ENCODE peak calls at places on chromosomes 13 and 19, in nine cellular contexts. One of them, this sample, is unnamed.

GRCh38 chr19:49590971-49591730 is at the start of gene PRR12:
- DNase-seq in IMR-90: peak; percentile 67
- DNase-seq in stomach: peak; percentile 59
- DNase-seq in BE2C: peak; percentile 72
- DNase-seq in body of pancreas: peak; percentile 68
- DNase-seq in tibial nerve: no peak
- DNase-seq in mammary epithelial cell: peak; percentile 64
- DNase-seq in spleen: peak; percentile 93
- DNase-seq in iPS DF 6.9: no peak
- DNase-seq in this sample: peak; percentile 53

GRCh38 chr13:112976526-112976925 is 7.5 kb downstream of the MCF2L start:
- DNase-seq in spleen: no peak
- DNase-seq in tibial nerve: no peak
- DNase-seq in IMR-90: no peak
- DNase-seq in mammary epithelial cell: no peak
- DNase-seq in iPS DF 6.9: no peak
- DNase-seq in BE2C: no peak
- DNase-seq in body of pancreas: no peak
- DNase-seq in stomach: no peak
- DNase-seq in this sample: no peak

GRCh38 chr13:20291675-20292074 is 59.6 kb upstream of the GJB6 start:
- DNase-seq in tibial nerve: no peak
- DNase-seq in iPS DF 6.9: no peak
- DNase-seq in BE2C: no peak
- DNase-seq in IMR-90: no peak
- DNase-seq in stomach: no peak
- DNase-seq in mammary epithelial cell: no peak
- DNase-seq in body of pancreas: no peak
- DNase-seq in spleen: no peak
- DNase-seq in this sample: no peak

GRCh38 chr13:99278843-99279242 is 20.7 kb upstream of the GPR18 start:
- DNase-seq in iPS DF 6.9: no peak
- DNase-seq in BE2C: no peak
- DNase-seq in IMR-90: no peak
- DNase-seq in spleen: no peak
- DNase-seq in tibial nerve: no peak
- DNase-seq in mammary epithelial cell: no peak
- DNase-seq in stomach: no peak
- DNase-seq in body of pancreas: no peak
- DNase-seq in this sample: no peak

GRCh38 chr13:60182907-60183306 is 19.2 kb upstream of the DIAPH3 start:
- DNase-seq in tibial nerve: no peak
- DNase-seq in spleen: no peak
- DNase-seq in iPS DF 6.9: no peak
- DNase-seq in BE2C: no peak
- DNase-seq in mammary epithelial cell: no peak
- DNase-seq in IMR-90: no peak
- DNase-seq in body of pancreas: no peak
- DNase-seq in stomach: no peak
- DNase-seq in this sample: no peak

GRCh38 chr13:50236898-50237318 is 221.7 kb downstream of the KCNRG start:
- DNase-seq in stomach: no peak
- DNase-seq in IMR-90: peak; percentile 5
- DNase-seq in mammary epithelial cell: no peak
- DNase-seq in spleen: no peak
- DNase-seq in iPS DF 6.9: no peak
- DNase-seq in body of pancreas: no peak
- DNase-seq in tibial nerve: no peak
- DNase-seq in BE2C: no peak
- DNase-seq in this sample: no peak

GRCh38 chr19:35030257-35031071 is at the start of gene SCN1B:
- DNase-seq in tibial nerve: no peak
- DNase-seq in BE2C: peak; percentile 75
- DNase-seq in stomach: peak; percentile 62
- DNase-seq in spleen: peak; percentile 83
- DNase-seq in IMR-90: peak; percentile 55
- DNase-seq in iPS DF 6.9: no peak
- DNase-seq in mammary epithelial cell: peak; percentile 63
- DNase-seq in body of pancreas: peak; percentile 69
- DNase-seq in this sample: peak; percentile 39

GRCh38 chr19:47186337-47187022 is 44.5 kb downstream of the BBC3 start:
- DNase-seq in body of pancreas: no peak
- DNase-seq in BE2C: no peak
- DNase-seq in stomach: no peak
- DNase-seq in tibial nerve: no peak
- DNase-seq in mammary epithelial cell: no peak
- DNase-seq in IMR-90: no peak
- DNase-seq in iPS DF 6.9: no peak
- DNase-seq in spleen: peak; percentile 80
- DNase-seq in this sample: no peak

GRCh38 chr19:48372904-48373303 is 8.7 kb downstream of the SYNGR4 start:
- DNase-seq in tibial nerve: no peak
- DNase-seq in iPS DF 6.9: no peak
- DNase-seq in body of pancreas: peak; percentile 62
- DNase-seq in mammary epithelial cell: peak; percentile 46
- DNase-seq in IMR-90: no peak
- DNase-seq in spleen: no peak
- DNase-seq in stomach: no peak
- DNase-seq in BE2C: peak; percentile 53
- DNase-seq in this sample: no peak

GRCh38 chr13:49044008-49044407 is 68.3 kb downstream of the FNDC3A start:
- DNase-seq in iPS DF 6.9: no peak
- DNase-seq in body of pancreas: no peak
- DNase-seq in IMR-90: no peak
- DNase-seq in spleen: no peak
- DNase-seq in stomach: no peak
- DNase-seq in mammary epithelial cell: no peak
- DNase-seq in tibial nerve: no peak
- DNase-seq in BE2C: no peak
- DNase-seq in this sample: no peak
- H3K4me1 ChIP-seq in iPS DF 6.9: no peaks in the 10 kb centered on the region
- H3K4me1 ChIP-seq in body of pancreas: no peaks in the 10 kb centered on the region
- H3K4me1 ChIP-seq in IMR-90: no peaks in the 10 kb centered on the region
- H3K4me1 ChIP-seq in spleen: no peaks in the 10 kb centered on the region
- H3K4me1 ChIP-seq in stomach: no peaks in the 10 kb centered on the region
- H3K4me1 ChIP-seq in mammary epithelial cell: no peaks in the 10 kb centered on the region
- H3K4me1 ChIP-seq in tibial nerve: no peaks in the 10 kb centered on the region
- H3K4me1 ChIP-seq in BE2C: no peaks in the 10 kb centered on the region
- H3K4me1 ChIP-seq in this sample: no peaks in the 10 kb centered on the region

GRCh38 chr19:16657384-16657783 is 2.6 kb downstream of the SMIM7 start:
- DNase-seq in BE2C: no peak
- DNase-seq in stomach: no peak
- DNase-seq in iPS DF 6.9: no peak
- DNase-seq in body of pancreas: no peak
- DNase-seq in mammary epithelial cell: no peak
- DNase-seq in tibial nerve: no peak
- DNase-seq in spleen: no peak
- DNase-seq in IMR-90: no peak
- DNase-seq in this sample: no peak

GRCh38 chr19:16650821-16651220 is 9.1 kb downstream of the SMIM7 start:
- DNase-seq in spleen: no peak
- DNase-seq in body of pancreas: no peak
- DNase-seq in stomach: no peak
- DNase-seq in iPS DF 6.9: no peak
- DNase-seq in IMR-90: no peak
- DNase-seq in tibial nerve: no peak
- DNase-seq in BE2C: no peak
- DNase-seq in mammary epithelial cell: no peak
- DNase-seq in this sample: no peak

GRCh38 chr19:16655727-16656126 is 4.2 kb downstream of the SMIM7 start:
- DNase-seq in BE2C: no peak
- DNase-seq in tibial nerve: no peak
- DNase-seq in body of pancreas: no peak
- DNase-seq in iPS DF 6.9: no peak
- DNase-seq in mammary epithelial cell: no peak
- DNase-seq in spleen: no peak
- DNase-seq in IMR-90: no peak
- DNase-seq in stomach: no peak
- DNase-seq in this sample: no peak

GRCh38 chr19:16654151-16654550 is 5.8 kb downstream of the SMIM7 start:
- DNase-seq in tibial nerve: no peak
- DNase-seq in IMR-90: no peak
- DNase-seq in mammary epithelial cell: no peak
- DNase-seq in BE2C: peak; percentile 43
- DNase-seq in spleen: no peak
- DNase-seq in iPS DF 6.9: no peak
- DNase-seq in stomach: no peak
- DNase-seq in body of pancreas: no peak
- DNase-seq in this sample: peak; percentile 24

DNA sequence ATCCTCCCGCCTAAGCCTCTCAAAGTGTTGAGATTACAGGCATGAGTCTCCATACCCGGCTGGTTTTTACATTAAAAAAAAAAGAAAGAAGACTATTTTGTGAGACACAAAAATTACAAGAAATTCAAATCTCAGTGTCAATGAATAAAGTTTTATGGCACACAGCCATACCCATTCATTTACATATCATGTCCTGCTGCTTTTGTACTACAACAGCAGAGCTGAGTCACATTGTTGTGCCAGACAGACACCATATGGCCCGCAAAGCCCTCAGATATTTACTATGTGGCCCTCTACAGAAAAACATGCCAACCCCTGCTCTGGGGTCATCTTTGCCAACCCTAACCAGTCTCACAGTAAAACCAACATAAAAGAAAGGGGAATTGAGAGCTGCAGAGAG is 5.3 kb downstream of the SMIM7 start:
- DNase-seq in IMR-90: no peak
- DNase-seq in iPS DF 6.9: no peak
- DNase-seq in body of pancreas: no peak
- DNase-seq in BE2C: no peak
- DNase-seq in stomach: no peak
- DNase-seq in spleen: no peak
- DNase-seq in mammary epithelial cell: no peak
- DNase-seq in tibial nerve: no peak
- DNase-seq in this sample: peak; percentile 18
- H3K4me1 ChIP-seq in IMR-90: no peaks in the 10 kb centered on the region
- H3K4me1 ChIP-seq in iPS DF 6.9: no peaks in the 10 kb centered on the region
- H3K4me1 ChIP-seq in body of pancreas: peaks cover 26% of the 10 kb centered on the region
- H3K4me1 ChIP-seq in BE2C: no peaks in the 10 kb centered on the region
- H3K4me1 ChIP-seq in stomach: peaks cover 25% of the 10 kb centered on the region
- H3K4me1 ChIP-seq in spleen: peaks cover 40% of the 10 kb centered on the region
- H3K4me1 ChIP-seq in mammary epithelial cell: peaks cover 10% of the 10 kb centered on the region
- H3K4me1 ChIP-seq in tibial nerve: peaks cover 17% of the 10 kb centered on the region
- H3K4me1 ChIP-seq in this sample: no peaks in the 10 kb centered on the region

DNA sequence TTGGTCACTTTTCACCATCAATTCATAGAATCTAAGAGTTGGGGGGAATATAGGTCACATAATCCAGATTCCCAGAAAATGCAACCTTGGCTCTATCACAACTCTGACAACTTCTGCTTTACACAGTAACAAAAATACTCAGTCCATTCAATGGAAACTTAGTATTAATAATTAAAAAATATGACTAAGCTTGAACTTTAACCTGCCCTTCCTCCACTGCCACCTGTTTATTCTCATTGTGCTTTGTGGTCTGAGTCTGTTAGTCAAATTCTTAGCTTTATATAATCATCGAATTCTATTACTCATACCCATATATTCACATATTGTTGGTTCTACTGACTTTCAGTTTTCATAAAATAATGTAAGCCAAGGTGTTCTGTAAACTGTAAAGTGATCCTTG is 373.4 kb downstream of the LMO7 start:
- DNase-seq in spleen: no peak
- DNase-seq in mammary epithelial cell: peak; percentile 63
- DNase-seq in iPS DF 6.9: no peak
- DNase-seq in body of pancreas: no peak
- DNase-seq in BE2C: no peak
- DNase-seq in tibial nerve: no peak
- DNase-seq in IMR-90: peak; percentile 75
- DNase-seq in stomach: no peak
- DNase-seq in this sample: no peak
- H3K4me1 ChIP-seq in spleen: no peaks in the 10 kb centered on the region
- H3K4me1 ChIP-seq in mammary epithelial cell: peaks cover 13% of the 10 kb centered on the region
- H3K4me1 ChIP-seq in iPS DF 6.9: no peaks in the 10 kb centered on the region
- H3K4me1 ChIP-seq in body of pancreas: peaks cover 10% of the 10 kb centered on the region
- H3K4me1 ChIP-seq in BE2C: no peaks in the 10 kb centered on the region
- H3K4me1 ChIP-seq in tibial nerve: no peaks in the 10 kb centered on the region
- H3K4me1 ChIP-seq in IMR-90: peaks cover 5% of the 10 kb centered on the region
- H3K4me1 ChIP-seq in stomach: no peaks in the 10 kb centered on the region
- H3K4me1 ChIP-seq in this sample: no peaks in the 10 kb centered on the region

DNA sequence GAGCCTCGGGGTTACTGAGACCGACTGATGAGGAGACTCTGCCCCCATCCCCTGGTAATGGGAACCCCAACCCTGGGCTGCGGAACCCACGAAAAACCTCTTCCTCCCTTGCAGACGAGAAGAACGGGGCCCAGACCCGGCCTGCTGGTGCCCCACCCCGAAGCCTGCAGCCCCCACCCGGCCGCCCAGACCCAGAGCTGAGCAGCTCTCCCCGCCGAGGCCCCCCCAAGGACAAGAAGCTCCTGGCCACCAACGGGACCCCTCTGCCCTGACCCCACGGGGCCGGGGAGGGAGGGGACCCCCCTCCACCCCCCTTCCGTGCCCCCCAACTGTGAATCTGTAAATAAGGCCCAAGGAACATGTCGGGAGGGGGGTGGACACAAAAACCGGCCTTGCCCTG is 13.3 kb downstream of the TMEM150B start:
- DNase-seq in iPS DF 6.9: no peak
- DNase-seq in tibial nerve: no peak
- DNase-seq in BE2C: no peak
- DNase-seq in spleen: no peak
- DNase-seq in body of pancreas: no peak
- DNase-seq in stomach: no peak
- DNase-seq in mammary epithelial cell: no peak
- DNase-seq in IMR-90: no peak
- DNase-seq in this sample: no peak
- H3K4me1 ChIP-seq in iPS DF 6.9: no peaks in the 10 kb centered on the region
- H3K4me1 ChIP-seq in tibial nerve: no peaks in the 10 kb centered on the region
- H3K4me1 ChIP-seq in BE2C: no peaks in the 10 kb centered on the region
- H3K4me1 ChIP-seq in spleen: no peaks in the 10 kb centered on the region
- H3K4me1 ChIP-seq in body of pancreas: no peaks in the 10 kb centered on the region
- H3K4me1 ChIP-seq in stomach: no peaks in the 10 kb centered on the region
- H3K4me1 ChIP-seq in mammary epithelial cell: peaks cover 6% of the 10 kb centered on the region
- H3K4me1 ChIP-seq in IMR-90: no peaks in the 10 kb centered on the region
- H3K4me1 ChIP-seq in this sample: no peaks in the 10 kb centered on the region

DNA sequence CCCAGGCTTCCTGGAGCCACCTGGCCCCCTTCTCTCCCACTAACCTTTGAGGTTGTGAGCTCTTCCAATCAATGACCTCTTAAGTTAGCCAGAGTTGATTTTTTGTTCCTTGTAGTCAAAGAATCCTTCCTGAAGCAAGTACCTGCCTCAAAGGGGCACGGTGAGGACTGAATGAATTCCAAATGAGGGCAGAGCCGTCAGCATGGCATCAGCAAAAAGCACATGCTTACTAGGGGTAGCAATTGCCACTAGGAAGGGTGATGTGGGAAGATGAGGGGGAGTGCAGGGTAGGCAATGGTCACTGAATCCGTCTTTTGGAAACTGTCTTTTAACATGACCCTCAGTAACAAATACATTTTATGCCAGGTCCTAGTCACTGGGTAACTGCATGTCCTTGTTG is 15.6 kb upstream of the DHRS12 start:
- DNase-seq in body of pancreas: no peak
- DNase-seq in spleen: no peak
- DNase-seq in stomach: no peak
- DNase-seq in BE2C: no peak
- DNase-seq in tibial nerve: no peak
- DNase-seq in IMR-90: no peak
- DNase-seq in iPS DF 6.9: no peak
- DNase-seq in mammary epithelial cell: no peak
- DNase-seq in this sample: no peak
- H3K4me1 ChIP-seq in body of pancreas: peaks cover 15% of the 10 kb centered on the region
- H3K4me1 ChIP-seq in spleen: peaks cover 71% of the 10 kb centered on the region
- H3K4me1 ChIP-seq in stomach: peaks cover 22% of the 10 kb centered on the region
- H3K4me1 ChIP-seq in BE2C: no peaks in the 10 kb centered on the region
- H3K4me1 ChIP-seq in tibial nerve: peaks cover 7% of the 10 kb centered on the region
- H3K4me1 ChIP-seq in IMR-90: no peaks in the 10 kb centered on the region
- H3K4me1 ChIP-seq in iPS DF 6.9: peaks cover 8% of the 10 kb centered on the region
- H3K4me1 ChIP-seq in mammary epithelial cell: peaks cover 4% of the 10 kb centered on the region
- H3K4me1 ChIP-seq in this sample: no peaks in the 10 kb centered on the region